ENCODE peak calls at places on chromosomes 11 and 22, in eight cellular contexts. Y is NCI-H1930, M is HS-27A, H is fibroblast of lung, Q is iPS-NIHi11, L is NCI-H1694 treated with DMSO at 0.1 percent for 48 hours, Z is NCI-H345, B is activated T-cell treated with anti-CD3 and anti-CD28 coated beads for 1 hour. U is an unnamed sample.

GRCh38 chr11:128208329-128209220 is 378.8 kb downstream of the ETS1 start:
- DNase-seq in B (no peak), H (peak), Y (no peak), L (no peak), Q (peak), Z (no peak), M (peak), U (peak)

GRCh38 chr22:26677217-26677616 is 19.8 kb downstream of the MIAT start:
- DNase-seq in M (no peak), Y (no peak), B (no peak), H (no peak), Z (no peak), Q (no peak), L (no peak), U (no peak)

GRCh38 chr11:81449588-81450155 is 1284.0 kb downstream of the FAM181B start:
- DNase-seq in Q (no peak), Z (no peak), H (peak), Y (no peak), L (no peak), B (no peak), M (no peak), U (no peak)

GRCh38 chr11:119306373-119306890 is 10.5 kb downstream of the MCAM start:
- DNase-seq in L (no peak), B (no peak), M (no peak), Z (no peak), Q (no peak), Y (no peak), H (peak), U (no peak)

GRCh38 chr11:117058761-117059233 is 39.4 kb downstream of the SIK3 start:
- DNase-seq in Z (no peak), M (no peak), H (peak), B (no peak), L (no peak), Y (no peak), Q (peak), U (no peak)

GRCh38 chr11:2166091-2166851 is 5.3 kb upstream of the INS start:
- DNase-seq in M (no peak), Y (no peak), H (peak), Q (peak), B (peak), L (no peak), Z (no peak), U (no peak)

GRCh38 chr22:17283423-17283822 is 64.2 kb upstream of the ADA2 start:
- DNase-seq in L (no peak), Z (no peak), Q (no peak), H (no peak), B (no peak), M (no peak), Y (no peak), U (no peak)

GRCh38 chr22:37930270-37930951 is 23.0 kb downstream of the C22orf23 start:
- DNase-seq in B (no peak), H (peak), M (no peak), Z (no peak), L (no peak), Q (peak), Y (no peak), U (no peak)

GRCh38 chr22:35039625-35040024 is 26.3 kb upstream of the ISX start:
- DNase-seq in Q (no peak), L (no peak), Y (no peak), Z (no peak), B (no peak), H (no peak), M (no peak), U (no peak)

GRCh38 chr11:120564573-120565301 is 53.2 kb downstream of the GRIK4 start:
- DNase-seq in Z (no peak), H (peak), B (no peak), L (no peak), Q (peak), Y (peak), M (no peak), U (no peak)

GRCh38 chr11:117828641-117829368 is 4.3 kb upstream of the FXYD2 start:
- DNase-seq in Z (no peak), B (peak), Y (no peak), Q (no peak), M (no peak), H (peak), L (no peak), U (peak)

GRCh38 chr22:26436903-26437515 is 7.9 kb downstream of the ASPHD2 start:
- DNase-seq in L (no peak), B (no peak), Z (no peak), H (no peak), Q (no peak), Y (no peak), M (no peak), U (no peak)

GRCh38 chr22:24402460-24403192 is 24.8 kb upstream of the ADORA2A start:
- DNase-seq in Y (no peak), L (peak), Q (no peak), B (no peak), Z (no peak), H (peak), M (peak), U (peak)

GRCh38 chr11:88553204-88553603 is 215.7 kb upstream of the CTSC start:
- DNase-seq in L (no peak), Y (no peak), Z (no peak), M (no peak), B (no peak), H (no peak), Q (no peak), U (no peak)

GRCh38 chr22:38655532-38656255 is 498 bp downstream of the FAM227A start:
- DNase-seq in Q (no peak), M (no peak), H (peak), Y (peak), Z (no peak), B (no peak), L (peak), U (no peak)

GRCh38 chr11:2928605-2929510 is at the start of gene PHLDA2:
- DNase-seq in L (no peak), B (peak), Q (peak), Z (peak), Y (no peak), M (no peak), H (peak), U (peak)

GRCh38 chr11:30789270-30789669 is 203.1 kb upstream of the MPPED2 start:
- DNase-seq in L (no peak), Z (no peak), B (no peak), M (no peak), H (peak), Q (no peak), Y (no peak), U (no peak)

GRCh38 chr11:74650498-74650897 is 58.1 kb downstream of the POLD3 start:
- DNase-seq in H (peak), Z (no peak), L (no peak), Q (no peak), B (no peak), Y (no peak), M (no peak), U (no peak)

GRCh38 chr11:120571476-120571875 is 59.9 kb downstream of the GRIK4 start:
- DNase-seq in L (no peak), M (no peak), Q (no peak), Z (no peak), B (no peak), Y (no peak), H (no peak), U (no peak)

GRCh38 chr11:27255447-27255828 is 107.6 kb downstream of the CCDC34 start:
- DNase-seq in H (peak), M (no peak), Q (no peak), L (no peak), Z (no peak), Y (no peak), B (no peak), U (no peak)

GRCh38 chr22:31646186-31647019 is 15.6 kb downstream of the PISD start:
- DNase-seq in B (no peak), L (no peak), H (peak), M (peak), Y (no peak), Q (peak), Z (no peak), U (peak)

GRCh38 chr22:35377735-35378134 is 3.2 kb upstream of the HMOX1 start:
- DNase-seq in Z (no peak), B (no peak), H (no peak), Y (no peak), M (no peak), L (no peak), Q (no peak), U (no peak)

GRCh38 chr22:31288496-31289235 is 3.6 kb downstream of the PIK3IP1 start:
- DNase-seq in H (no peak), Y (no peak), L (no peak), Z (no peak), Q (no peak), B (no peak), M (no peak), U (no peak)

GRCh38 chr11:70662691-70663098 is 264.4 kb downstream of the CTTN start:
- DNase-seq in L (no peak), H (no peak), B (no peak), M (no peak), Y (no peak), Z (no peak), Q (peak), U (no peak)

GRCh38 chr11:62832346-62833234 is at the start of gene TEX54:
- DNase-seq in Q (peak), B (no peak), L (no peak), H (no peak), Y (no peak), M (no peak), Z (no peak), U (no peak)

GRCh38 chr11:21615871-21616270 is 577.0 kb upstream of the ANO5 start:
- DNase-seq in Z (peak), L (no peak), Y (no peak), B (no peak), M (no peak), Q (no peak), H (no peak), U (no peak)